ENCODE peak calls at places on chromosomes 12 and 14, in five cellular contexts. One of them, this sample, is unnamed.

GRCh38 chr14:100820945-100821344 is 5.0 kb upstream of the MEG3 start:
- DNase-seq in neural progenitor cell: no peak
- DNase-seq in PC-3: no peak
- DNase-seq in HFFc6: no peak
- DNase-seq in Peyer's patch: no peak
- DNase-seq in this sample: no peak

GRCh38 chr12:26853303-26854027 is 20.5 kb upstream of the ITPR2 start:
- DNase-seq in PC-3: peak
- DNase-seq in Peyer's patch: peak
- DNase-seq in neural progenitor cell: peak
- DNase-seq in HFFc6: peak
- DNase-seq in this sample: peak

GRCh38 chr14:103527408-103528157 is 1.4 kb upstream of the TRMT61A start:
- DNase-seq in HFFc6: peak
- DNase-seq in neural progenitor cell: no peak
- DNase-seq in PC-3: no peak
- DNase-seq in Peyer's patch: peak
- DNase-seq in this sample: peak

GRCh38 chr12:130433834-130434233 is 96.1 kb downstream of the PIWIL1 start:
- DNase-seq in neural progenitor cell: no peak
- DNase-seq in Peyer's patch: no peak
- DNase-seq in PC-3: no peak
- DNase-seq in HFFc6: no peak
- DNase-seq in this sample: no peak

GRCh38 chr14:103521438-103521961 is 1.1 kb downstream of the CKB start:
- DNase-seq in PC-3: peak
- DNase-seq in Peyer's patch: no peak
- DNase-seq in HFFc6: no peak
- DNase-seq in neural progenitor cell: peak
- DNase-seq in this sample: no peak

GRCh38 chr12:100267603-100268281 is 765 bp downstream of the SCYL2 start:
- DNase-seq in neural progenitor cell: peak
- DNase-seq in PC-3: peak
- DNase-seq in HFFc6: peak
- DNase-seq in Peyer's patch: peak
- DNase-seq in this sample: peak

GRCh38 chr12:130185455-130186100 is 23.3 kb downstream of the FZD10 start:
- DNase-seq in HFFc6: no peak
- DNase-seq in Peyer's patch: no peak
- DNase-seq in neural progenitor cell: no peak
- DNase-seq in PC-3: no peak
- DNase-seq in this sample: no peak

GRCh38 chr12:108842364-108842763 is 15.0 kb downstream of the SSH1 start:
- DNase-seq in Peyer's patch: no peak
- DNase-seq in neural progenitor cell: no peak
- DNase-seq in HFFc6: no peak
- DNase-seq in PC-3: no peak
- DNase-seq in this sample: peak

GRCh38 chr12:106211973-106212372 is 35.8 kb downstream of the CKAP4 start:
- DNase-seq in HFFc6: no peak
- DNase-seq in neural progenitor cell: no peak
- DNase-seq in Peyer's patch: no peak
- DNase-seq in PC-3: no peak
- DNase-seq in this sample: no peak

GRCh38 chr12:24853588-24853987 is 95.3 kb downstream of the BCAT1 start:
- DNase-seq in PC-3: no peak
- DNase-seq in neural progenitor cell: no peak
- DNase-seq in HFFc6: peak
- DNase-seq in Peyer's patch: no peak
- DNase-seq in this sample: peak

GRCh38 chr12:93050026-93050747 is 121.1 kb upstream of the EEA1 start:
- DNase-seq in HFFc6: peak
- DNase-seq in neural progenitor cell: no peak
- DNase-seq in PC-3: peak
- DNase-seq in Peyer's patch: no peak
- DNase-seq in this sample: peak

GRCh38 chr14:32134448-32135070 is 57.5 kb downstream of the ARHGAP5 start:
- DNase-seq in neural progenitor cell: no peak
- DNase-seq in HFFc6: peak
- DNase-seq in PC-3: peak
- DNase-seq in Peyer's patch: no peak
- DNase-seq in this sample: no peak

GRCh38 chr12:92400006-92400405 is 254.4 kb upstream of the BTG1 start:
- DNase-seq in Peyer's patch: peak
- DNase-seq in neural progenitor cell: no peak
- DNase-seq in PC-3: no peak
- DNase-seq in HFFc6: no peak
- DNase-seq in this sample: no peak

GRCh38 chr12:19222566-19222965 is 93.0 kb downstream of the PLEKHA5 start:
- DNase-seq in HFFc6: no peak
- DNase-seq in PC-3: no peak
- DNase-seq in neural progenitor cell: no peak
- DNase-seq in Peyer's patch: no peak
- DNase-seq in this sample: no peak

GRCh38 chr12:122858591-122859302 is 23.5 kb downstream of the HIP1R start:
- DNase-seq in Peyer's patch: no peak
- DNase-seq in HFFc6: no peak
- DNase-seq in neural progenitor cell: no peak
- DNase-seq in PC-3: no peak
- DNase-seq in this sample: no peak

GRCh38 chr12:105330938-105331804 is 680 bp downstream of the C12orf75 start:
- DNase-seq in HFFc6: peak
- DNase-seq in neural progenitor cell: peak
- DNase-seq in Peyer's patch: peak
- DNase-seq in PC-3: peak
- DNase-seq in this sample: peak

GRCh38 chr12:132872975-132873421 is 14.4 kb downstream of the CHFR start:
- DNase-seq in HFFc6: no peak
- DNase-seq in Peyer's patch: peak
- DNase-seq in neural progenitor cell: no peak
- DNase-seq in PC-3: no peak
- DNase-seq in this sample: no peak

GRCh38 chr12:65529771-65530435 is 251.4 kb downstream of the MSRB3 start:
- DNase-seq in HFFc6: no peak
- DNase-seq in PC-3: no peak
- DNase-seq in neural progenitor cell: no peak
- DNase-seq in Peyer's patch: no peak
- DNase-seq in this sample: no peak

GRCh38 chr14:54253195-54253947 is 143.4 kb upstream of the CDKN3 start:
- DNase-seq in Peyer's patch: no peak
- DNase-seq in HFFc6: peak
- DNase-seq in neural progenitor cell: no peak
- DNase-seq in PC-3: peak
- DNase-seq in this sample: peak

GRCh38 chr12:56488041-56488955 is at the start of gene GLS2:
- DNase-seq in HFFc6: peak
- DNase-seq in Peyer's patch: peak
- DNase-seq in neural progenitor cell: peak
- DNase-seq in PC-3: peak
- DNase-seq in this sample: peak

GRCh38 chr14:100108042-100108825 is 43.0 kb downstream of the EVL start:
- DNase-seq in Peyer's patch: peak
- DNase-seq in PC-3: peak
- DNase-seq in HFFc6: peak
- DNase-seq in neural progenitor cell: peak
- DNase-seq in this sample: peak

GRCh38 chr14:96077983-96078686 is 39.0 kb downstream of the C14orf132 start:
- DNase-seq in Peyer's patch: no peak
- DNase-seq in HFFc6: no peak
- DNase-seq in neural progenitor cell: no peak
- DNase-seq in PC-3: no peak
- DNase-seq in this sample: peak

GRCh38 chr14:29851397-29851796 is 76.2 kb downstream of the PRKD1 start:
- DNase-seq in neural progenitor cell: no peak
- DNase-seq in PC-3: no peak
- DNase-seq in Peyer's patch: no peak
- DNase-seq in HFFc6: no peak
- DNase-seq in this sample: no peak

GRCh38 chr12:132209654-132210222 is 65.5 kb downstream of the NOC4L start:
- DNase-seq in PC-3: no peak
- DNase-seq in neural progenitor cell: no peak
- DNase-seq in HFFc6: no peak
- DNase-seq in Peyer's patch: no peak
- DNase-seq in this sample: no peak

GRCh38 chr14:56119221-56119967 is 1.2 kb downstream of the PELI2 start:
- DNase-seq in HFFc6: no peak
- DNase-seq in PC-3: no peak
- DNase-seq in neural progenitor cell: peak
- DNase-seq in Peyer's patch: peak
- DNase-seq in this sample: peak

GRCh38 chr12:75750950-75751349 is 239.5 kb upstream of the KRR1 start:
- DNase-seq in HFFc6: peak
- DNase-seq in Peyer's patch: no peak
- DNase-seq in neural progenitor cell: no peak
- DNase-seq in PC-3: no peak
- DNase-seq in this sample: no peak

GRCh38 chr14:93008381-93008780 is 85.4 kb downstream of the CHGA start:
- DNase-seq in Peyer's patch: no peak
- DNase-seq in PC-3: peak
- DNase-seq in HFFc6: peak
- DNase-seq in neural progenitor cell: no peak
- DNase-seq in this sample: peak

GRCh38 chr12:96035283-96036236 is at the start of gene LTA4H:
- DNase-seq in Peyer's patch: peak
- DNase-seq in HFFc6: peak
- DNase-seq in neural progenitor cell: peak
- DNase-seq in PC-3: peak
- DNase-seq in this sample: peak
- TF ChIP-seq CTCF in Peyer's patch: no peak
- TF ChIP-seq CTCF in HFFc6: no peak
- TF ChIP-seq CTCF in neural progenitor cell: no peak
- TF ChIP-seq CTCF in PC-3: no peak
- TF ChIP-seq CTCF in this sample: no peak

GRCh38 chr12:6613776-6614512 is 6.8 kb upstream of the CHD4 start:
- DNase-seq in HFFc6: peak
- DNase-seq in PC-3: peak
- DNase-seq in neural progenitor cell: peak
- DNase-seq in Peyer's patch: peak
- DNase-seq in this sample: peak
- TF ChIP-seq CTCF in HFFc6: no peak
- TF ChIP-seq CTCF in PC-3: peak
- TF ChIP-seq CTCF in neural progenitor cell: peak
- TF ChIP-seq CTCF in Peyer's patch: no peak
- TF ChIP-seq CTCF in this sample: no peak

GRCh38 chr14:104726600-104727451 is 2.8 kb downstream of the ADSS1 start:
- DNase-seq in Peyer's patch: no peak
- DNase-seq in neural progenitor cell: no peak
- DNase-seq in HFFc6: no peak
- DNase-seq in PC-3: no peak
- DNase-seq in this sample: no peak
- TF ChIP-seq CTCF in Peyer's patch: no peak
- TF ChIP-seq CTCF in neural progenitor cell: peak
- TF ChIP-seq CTCF in HFFc6: peak
- TF ChIP-seq CTCF in PC-3: peak
- TF ChIP-seq CTCF in this sample: no peak

GRCh38 chr14:34676516-34677211 is 37.7 kb downstream of the CFL2 start:
- DNase-seq in neural progenitor cell: no peak
- DNase-seq in HFFc6: no peak
- DNase-seq in Peyer's patch: no peak
- DNase-seq in PC-3: peak
- DNase-seq in this sample: no peak

GRCh38 chr14:34680806-34681479 is 33.5 kb downstream of the CFL2 start:
- DNase-seq in HFFc6: no peak
- DNase-seq in PC-3: no peak
- DNase-seq in Peyer's patch: no peak
- DNase-seq in neural progenitor cell: no peak
- DNase-seq in this sample: no peak

GRCh38 chr14:34682787-34683321 is 31.5 kb downstream of the CFL2 start:
- DNase-seq in HFFc6: peak
- DNase-seq in neural progenitor cell: no peak
- DNase-seq in Peyer's patch: no peak
- DNase-seq in PC-3: no peak
- DNase-seq in this sample: no peak

GRCh38 chr14:34678735-34679134 is 35.7 kb downstream of the CFL2 start:
- DNase-seq in Peyer's patch: no peak
- DNase-seq in HFFc6: no peak
- DNase-seq in neural progenitor cell: no peak
- DNase-seq in PC-3: no peak
- DNase-seq in this sample: no peak

GRCh38 chr14:34678306-34678705 is 36.1 kb downstream of the CFL2 start:
- DNase-seq in neural progenitor cell: no peak
- DNase-seq in Peyer's patch: no peak
- DNase-seq in HFFc6: no peak
- DNase-seq in PC-3: no peak
- DNase-seq in this sample: peak
- TF ChIP-seq CTCF in neural progenitor cell: no peak
- TF ChIP-seq CTCF in Peyer's patch: no peak
- TF ChIP-seq CTCF in HFFc6: no peak
- TF ChIP-seq CTCF in PC-3: no peak
- TF ChIP-seq CTCF in this sample: no peak

GRCh38 chr12:1279050-1279449 is 288.0 kb downstream of the ERC1 start:
- DNase-seq in Peyer's patch: no peak
- DNase-seq in HFFc6: no peak
- DNase-seq in PC-3: peak
- DNase-seq in neural progenitor cell: no peak
- DNase-seq in this sample: no peak
- TF ChIP-seq CTCF in Peyer's patch: no peak
- TF ChIP-seq CTCF in HFFc6: peak
- TF ChIP-seq CTCF in PC-3: peak
- TF ChIP-seq CTCF in neural progenitor cell: peak
- TF ChIP-seq CTCF in this sample: no peak